ENCODE peak calls at places on chromosomes 13 and 19, in seven cellular contexts. One of them, this sample, is unnamed.

GRCh38 chr13:110412132-110412912 is 105.2 kb downstream of the COL4A2 start:
- DNase-seq in HCT116: peak; percentile 66
- DNase-seq in neuronal stem cell: peak; percentile 56
- DNase-seq in small intestine: peak; percentile 58
- DNase-seq in prostate gland: peak; percentile 75
- DNase-seq in thoracic aorta: peak; percentile 75
- DNase-seq in uterus: peak; percentile 96
- DNase-seq in this sample: peak; percentile 87

GRCh38 chr19:19418548-19419260 is 13.2 kb downstream of the GATAD2A start:
- DNase-seq in neuronal stem cell: no peak
- DNase-seq in prostate gland: no peak
- DNase-seq in HCT116: no peak
- DNase-seq in thoracic aorta: no peak
- DNase-seq in small intestine: no peak
- DNase-seq in uterus: no peak
- DNase-seq in this sample: no peak

GRCh38 chr19:39915848-39916215 is 18.6 kb downstream of the FCGBP start:
- DNase-seq in small intestine: no peak
- DNase-seq in HCT116: no peak
- DNase-seq in neuronal stem cell: no peak
- DNase-seq in prostate gland: no peak
- DNase-seq in thoracic aorta: no peak
- DNase-seq in uterus: no peak
- DNase-seq in this sample: no peak

GRCh38 chr19:5801796-5802616 is 2.9 kb upstream of the NRTN start:
- DNase-seq in HCT116: no peak
- DNase-seq in neuronal stem cell: peak; percentile 71
- DNase-seq in small intestine: no peak
- DNase-seq in thoracic aorta: no peak
- DNase-seq in prostate gland: no peak
- DNase-seq in uterus: no peak
- DNase-seq in this sample: no peak

GRCh38 chr13:108657520-108657919 is 28.1 kb downstream of the MYO16 start:
- DNase-seq in prostate gland: no peak
- DNase-seq in uterus: no peak
- DNase-seq in neuronal stem cell: no peak
- DNase-seq in small intestine: no peak
- DNase-seq in HCT116: no peak
- DNase-seq in thoracic aorta: no peak
- DNase-seq in this sample: no peak

GRCh38 chr13:32472194-32472621 is 44.3 kb upstream of the N4BP2L1 start:
- DNase-seq in prostate gland: no peak
- DNase-seq in thoracic aorta: no peak
- DNase-seq in neuronal stem cell: no peak
- DNase-seq in uterus: no peak
- DNase-seq in HCT116: no peak
- DNase-seq in small intestine: no peak
- DNase-seq in this sample: no peak

GRCh38 chr19:8367327-8368001 is 3.5 kb downstream of the ANGPTL4 start:
- DNase-seq in small intestine: peak; percentile 76
- DNase-seq in prostate gland: peak; percentile 53
- DNase-seq in neuronal stem cell: peak; percentile 33
- DNase-seq in uterus: peak; percentile 85
- DNase-seq in HCT116: no peak
- DNase-seq in thoracic aorta: peak; percentile 71
- DNase-seq in this sample: peak; percentile 90

GRCh38 chr13:72198042-72198441 is 331.0 kb upstream of the DACH1 start:
- DNase-seq in neuronal stem cell: no peak
- DNase-seq in prostate gland: no peak
- DNase-seq in HCT116: no peak
- DNase-seq in uterus: no peak
- DNase-seq in small intestine: no peak
- DNase-seq in thoracic aorta: no peak
- DNase-seq in this sample: no peak

GRCh38 chr19:36013280-36014028 is 559 bp downstream of the ALKBH6 start:
- DNase-seq in thoracic aorta: no peak
- DNase-seq in uterus: no peak
- DNase-seq in HCT116: no peak
- DNase-seq in prostate gland: no peak
- DNase-seq in small intestine: no peak
- DNase-seq in neuronal stem cell: no peak
- DNase-seq in this sample: no peak

GRCh38 chr13:57633950-57634828 is 2.6 kb downstream of the PCDH17 start:
- DNase-seq in uterus: no peak
- DNase-seq in thoracic aorta: no peak
- DNase-seq in HCT116: no peak
- DNase-seq in prostate gland: no peak
- DNase-seq in small intestine: no peak
- DNase-seq in neuronal stem cell: no peak
- DNase-seq in this sample: no peak

GRCh38 chr13:30112602-30113435 is 194.5 kb downstream of the KATNAL1 start:
- DNase-seq in HCT116: peak; percentile 61
- DNase-seq in uterus: peak; percentile 86
- DNase-seq in neuronal stem cell: peak; percentile 80
- DNase-seq in small intestine: peak; percentile 89
- DNase-seq in thoracic aorta: no peak
- DNase-seq in prostate gland: peak; percentile 76
- DNase-seq in this sample: peak; percentile 71

GRCh38 chr19:1953037-1953436 is 12.1 kb downstream of the CSNK1G2 start:
- DNase-seq in thoracic aorta: no peak
- DNase-seq in prostate gland: no peak
- DNase-seq in HCT116: no peak
- DNase-seq in neuronal stem cell: no peak
- DNase-seq in uterus: no peak
- DNase-seq in small intestine: no peak
- DNase-seq in this sample: no peak

GRCh38 chr19:7504684-7505083 is 11.2 kb upstream of the ZNF358 start:
- DNase-seq in thoracic aorta: no peak
- DNase-seq in HCT116: no peak
- DNase-seq in neuronal stem cell: no peak
- DNase-seq in uterus: no peak
- DNase-seq in prostate gland: no peak
- DNase-seq in small intestine: no peak
- DNase-seq in this sample: no peak

GRCh38 chr19:13842294-13843103 is 34.4 kb upstream of the NANOS3 start:
- DNase-seq in neuronal stem cell: no peak
- DNase-seq in HCT116: no peak
- DNase-seq in small intestine: peak; percentile 51
- DNase-seq in thoracic aorta: peak; percentile 70
- DNase-seq in prostate gland: peak; percentile 85
- DNase-seq in uterus: peak; percentile 91
- DNase-seq in this sample: peak; percentile 86

GRCh38 chr19:30676990-30677679 is 305.0 kb downstream of the ZNF536 start:
- DNase-seq in HCT116: no peak
- DNase-seq in thoracic aorta: no peak
- DNase-seq in uterus: no peak
- DNase-seq in small intestine: no peak
- DNase-seq in prostate gland: no peak
- DNase-seq in neuronal stem cell: no peak
- DNase-seq in this sample: no peak

GRCh38 chr19:41321600-41322270 is 11.8 kb downstream of the CCDC97 start:
- DNase-seq in small intestine: no peak
- DNase-seq in neuronal stem cell: peak; percentile 51
- DNase-seq in prostate gland: no peak
- DNase-seq in uterus: peak; percentile 62
- DNase-seq in thoracic aorta: no peak
- DNase-seq in HCT116: no peak
- DNase-seq in this sample: no peak

GRCh38 chr19:30096596-30097370 is 154.7 kb downstream of the URI1 start:
- DNase-seq in uterus: no peak
- DNase-seq in neuronal stem cell: no peak
- DNase-seq in prostate gland: no peak
- DNase-seq in thoracic aorta: no peak
- DNase-seq in small intestine: no peak
- DNase-seq in HCT116: no peak
- DNase-seq in this sample: no peak

GRCh38 chr13:74678308-74678958 is 544.2 kb upstream of the KLF12 start:
- DNase-seq in thoracic aorta: no peak
- DNase-seq in prostate gland: no peak
- DNase-seq in small intestine: no peak
- DNase-seq in HCT116: no peak
- DNase-seq in neuronal stem cell: no peak
- DNase-seq in uterus: no peak
- DNase-seq in this sample: no peak

GRCh38 chr13:74674701-74675100 is 540.5 kb upstream of the KLF12 start:
- DNase-seq in HCT116: no peak
- DNase-seq in small intestine: no peak
- DNase-seq in prostate gland: no peak
- DNase-seq in neuronal stem cell: no peak
- DNase-seq in uterus: no peak
- DNase-seq in thoracic aorta: no peak
- DNase-seq in this sample: no peak

GRCh38 chr13:74675185-74675584 is 541.0 kb upstream of the KLF12 start:
- DNase-seq in thoracic aorta: no peak
- DNase-seq in uterus: no peak
- DNase-seq in prostate gland: no peak
- DNase-seq in neuronal stem cell: no peak
- DNase-seq in small intestine: no peak
- DNase-seq in HCT116: no peak
- DNase-seq in this sample: no peak
- H3K27ac ChIP-seq in thoracic aorta: no peak overlapping the region
- H3K27ac ChIP-seq in uterus: no peak overlapping the region
- H3K27ac ChIP-seq in prostate gland: no peak overlapping the region
- H3K27ac ChIP-seq in neuronal stem cell: no peak overlapping the region
- H3K27ac ChIP-seq in small intestine: no peak overlapping the region
- H3K27ac ChIP-seq in HCT116: no peak overlapping the region
- H3K27ac ChIP-seq in this sample: no peak overlapping the region

GRCh38 chr19:9580728-9581127 is 3.6 kb downstream of the ZNF121 start:
- DNase-seq in HCT116: no peak
- DNase-seq in uterus: no peak
- DNase-seq in thoracic aorta: no peak
- DNase-seq in small intestine: no peak
- DNase-seq in prostate gland: no peak
- DNase-seq in neuronal stem cell: no peak
- DNase-seq in this sample: no peak
- H3K9me3 ChIP-seq in HCT116: peaks cover 14% of the 10 kb centered on the region
- H3K9me3 ChIP-seq in uterus: no peaks in the 10 kb centered on the region
- H3K9me3 ChIP-seq in thoracic aorta: peaks cover 41% of the 10 kb centered on the region
- H3K9me3 ChIP-seq in small intestine: no peaks in the 10 kb centered on the region
- H3K9me3 ChIP-seq in prostate gland: no peaks in the 10 kb centered on the region
- H3K9me3 ChIP-seq in neuronal stem cell: peaks cover 25% of the 10 kb centered on the region
- H3K9me3 ChIP-seq in this sample: peaks cover 16% of the 10 kb centered on the region

GRCh38 chr13:76836311-76836710 is 49.9 kb downstream of the KCTD12 start:
- DNase-seq in small intestine: no peak
- DNase-seq in HCT116: no peak
- DNase-seq in neuronal stem cell: no peak
- DNase-seq in prostate gland: no peak
- DNase-seq in uterus: no peak
- DNase-seq in thoracic aorta: no peak
- DNase-seq in this sample: no peak
- H3K27ac ChIP-seq in small intestine: no peak overlapping the region
- H3K27ac ChIP-seq in HCT116: no peak overlapping the region
- H3K27ac ChIP-seq in neuronal stem cell: no peak overlapping the region
- H3K27ac ChIP-seq in prostate gland: no peak overlapping the region
- H3K27ac ChIP-seq in uterus: no peak overlapping the region
- H3K27ac ChIP-seq in thoracic aorta: no peak overlapping the region
- H3K27ac ChIP-seq in this sample: no peak overlapping the region

DNA sequence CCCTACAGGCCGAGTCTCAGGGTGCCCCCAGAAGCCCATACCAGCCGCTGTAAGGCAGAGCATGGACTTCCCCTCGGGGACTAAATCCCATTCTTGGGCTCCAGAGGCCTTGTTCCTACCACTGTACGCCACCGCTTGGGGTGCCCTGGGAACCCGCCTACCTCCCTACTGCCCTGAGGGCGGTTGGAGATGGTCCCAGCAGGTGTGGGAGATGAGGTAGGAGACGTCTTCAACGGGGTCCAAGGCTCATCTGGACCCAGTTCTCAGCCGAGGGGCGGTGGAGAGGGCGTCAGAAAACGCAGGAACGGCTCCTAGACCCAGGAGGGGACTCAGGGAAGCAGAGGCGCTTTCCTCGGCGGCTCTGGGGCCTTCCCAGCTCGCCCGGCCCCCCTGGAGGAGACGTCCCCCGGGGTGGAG is 833 bp upstream of the ZIK1 start:
- DNase-seq in uterus: no peak
- DNase-seq in HCT116: no peak
- DNase-seq in neuronal stem cell: no peak
- DNase-seq in thoracic aorta: no peak
- DNase-seq in small intestine: no peak
- DNase-seq in prostate gland: no peak
- DNase-seq in this sample: no peak
- H3K9me3 ChIP-seq in uterus: no peaks in the 10 kb centered on the region
- H3K9me3 ChIP-seq in HCT116: no peaks in the 10 kb centered on the region
- H3K9me3 ChIP-seq in neuronal stem cell: peaks cover 35% of the 10 kb centered on the region
- H3K9me3 ChIP-seq in thoracic aorta: peaks cover 21% of the 10 kb centered on the region
- H3K9me3 ChIP-seq in small intestine: no peaks in the 10 kb centered on the region
- H3K9me3 ChIP-seq in prostate gland: no peaks in the 10 kb centered on the region
- H3K9me3 ChIP-seq in this sample: peaks cover 5% of the 10 kb centered on the region

GRCh38 chr19:16070366-16070990 is 5.8 kb upstream of the TPM4 start:
- DNase-seq in thoracic aorta: peak; percentile 57
- DNase-seq in small intestine: peak; percentile 99
- DNase-seq in neuronal stem cell: no peak
- DNase-seq in uterus: peak; percentile 82
- DNase-seq in HCT116: peak; percentile 86
- DNase-seq in prostate gland: peak; percentile 92
- DNase-seq in this sample: peak; percentile 45
- H3K27ac ChIP-seq in thoracic aorta: peak overlapping the region; percentile 97
- H3K27ac ChIP-seq in small intestine: peak overlapping the region; percentile 97
- H3K27ac ChIP-seq in neuronal stem cell: no peak overlapping the region
- H3K27ac ChIP-seq in uterus: peak overlapping the region; percentile 100
- H3K27ac ChIP-seq in HCT116: peak overlapping the region; percentile 83
- H3K27ac ChIP-seq in prostate gland: peak overlapping the region; percentile 100
- H3K27ac ChIP-seq in this sample: peak overlapping the region; percentile 52

GRCh38 chr19:52065399-52065798 is 16.8 kb upstream of the ZNF432 start:
- DNase-seq in HCT116: no peak
- DNase-seq in uterus: no peak
- DNase-seq in neuronal stem cell: no peak
- DNase-seq in prostate gland: no peak
- DNase-seq in thoracic aorta: no peak
- DNase-seq in small intestine: no peak
- DNase-seq in this sample: no peak

GRCh38 chr19:52066258-52066866 is 17.7 kb upstream of the ZNF432 start:
- DNase-seq in neuronal stem cell: no peak
- DNase-seq in prostate gland: no peak
- DNase-seq in small intestine: no peak
- DNase-seq in HCT116: no peak
- DNase-seq in thoracic aorta: no peak
- DNase-seq in uterus: no peak
- DNase-seq in this sample: no peak

GRCh38 chr19:52069653-52070052 is 21.0 kb upstream of the ZNF432 start:
- DNase-seq in uterus: no peak
- DNase-seq in HCT116: no peak
- DNase-seq in neuronal stem cell: no peak
- DNase-seq in small intestine: no peak
- DNase-seq in prostate gland: no peak
- DNase-seq in thoracic aorta: no peak
- DNase-seq in this sample: no peak

DNA sequence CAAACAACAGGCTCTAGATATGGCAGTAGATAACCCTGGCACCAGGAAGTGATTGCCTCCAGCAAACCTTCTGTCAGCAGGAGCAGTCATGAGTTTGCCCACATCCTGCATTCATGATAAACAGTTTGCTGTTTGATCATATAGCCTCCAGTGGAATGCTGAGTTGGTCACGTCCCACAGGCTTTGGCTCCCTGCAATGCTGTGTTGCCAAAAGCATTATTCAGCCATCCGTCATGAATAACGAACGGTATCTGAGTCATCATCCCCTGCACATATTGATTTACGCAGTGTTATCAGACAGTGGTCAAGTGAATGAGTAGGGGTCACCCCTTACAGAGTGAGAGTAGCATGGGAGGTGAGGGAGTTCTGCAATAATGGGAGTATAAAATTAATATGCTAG is 21.9 kb upstream of the ZNF432 start:
- DNase-seq in uterus: no peak
- DNase-seq in prostate gland: no peak
- DNase-seq in small intestine: no peak
- DNase-seq in HCT116: no peak
- DNase-seq in thoracic aorta: no peak
- DNase-seq in neuronal stem cell: no peak
- DNase-seq in this sample: no peak
- H3K9me3 ChIP-seq in uterus: no peaks in the 10 kb centered on the region
- H3K9me3 ChIP-seq in prostate gland: peaks cover 5% of the 10 kb centered on the region
- H3K9me3 ChIP-seq in small intestine: peaks cover 7% of the 10 kb centered on the region
- H3K9me3 ChIP-seq in HCT116: peaks cover 17% of the 10 kb centered on the region
- H3K9me3 ChIP-seq in thoracic aorta: peaks cover 99% of the 10 kb centered on the region
- H3K9me3 ChIP-seq in neuronal stem cell: peaks cover 35% of the 10 kb centered on the region
- H3K9me3 ChIP-seq in this sample: peaks cover 16% of the 10 kb centered on the region

This sample was measured in gastrocnemius medialis.